ENCODE peak calls at places on chromosomes 1 and 21, in four cellular contexts. One of them, this sample, is unnamed.

GRCh38 chr1:7491089-7491817 is 279.8 kb upstream of the VAMP3 start:
- DNase-seq in AG09319: peak; percentile 51
- DNase-seq in A673: peak; percentile 82
- DNase-seq in glutamatergic neuron: no peak
- DNase-seq in this sample: no peak

GRCh38 chr1:196557797-196558196 is 50.4 kb downstream of the KCNT2 start:
- DNase-seq in glutamatergic neuron: no peak
- DNase-seq in A673: no peak
- DNase-seq in AG09319: no peak
- DNase-seq in this sample: no peak

GRCh38 chr1:57966751-57967406 is 543.0 kb upstream of the DAB1 start:
- DNase-seq in AG09319: no peak
- DNase-seq in A673: peak; percentile 15
- DNase-seq in glutamatergic neuron: no peak
- DNase-seq in this sample: peak; percentile 49

GRCh38 chr1:24216254-24216653 is 29.2 kb upstream of the IFNLR1 start:
- DNase-seq in AG09319: no peak
- DNase-seq in A673: no peak
- DNase-seq in glutamatergic neuron: peak; percentile 31
- DNase-seq in this sample: no peak

GRCh38 chr1:209601809-209602657 is 18.5 kb downstream of the CAMK1G start:
- DNase-seq in AG09319: peak; percentile 25
- DNase-seq in glutamatergic neuron: peak; percentile 36
- DNase-seq in A673: peak; percentile 84
- DNase-seq in this sample: peak; percentile 49

GRCh38 chr1:226779536-226779935 is 40.5 kb upstream of the ITPKB start:
- DNase-seq in glutamatergic neuron: peak; percentile 24
- DNase-seq in A673: no peak
- DNase-seq in AG09319: no peak
- DNase-seq in this sample: no peak

GRCh38 chr1:159030311-159030710 is 20.6 kb downstream of the IFI16 start:
- DNase-seq in AG09319: no peak
- DNase-seq in A673: no peak
- DNase-seq in glutamatergic neuron: no peak
- DNase-seq in this sample: peak; percentile 28

GRCh38 chr1:118304722-118305344 is 119.8 kb upstream of the SPAG17 start:
- DNase-seq in glutamatergic neuron: no peak
- DNase-seq in A673: peak; percentile 45
- DNase-seq in AG09319: peak; percentile 5
- DNase-seq in this sample: peak; percentile 22

GRCh38 chr1:163959622-163960021 is 599.4 kb upstream of the PBX1 start:
- DNase-seq in glutamatergic neuron: no peak
- DNase-seq in A673: peak; percentile 8
- DNase-seq in AG09319: no peak
- DNase-seq in this sample: no peak

GRCh38 chr1:80153762-80154555 is 1147.4 kb upstream of the ADGRL4 start:
- DNase-seq in AG09319: no peak
- DNase-seq in glutamatergic neuron: no peak
- DNase-seq in A673: no peak
- DNase-seq in this sample: no peak

GRCh38 chr1:39902121-39902807 is 547 bp upstream of the MYCL start:
- DNase-seq in AG09319: no peak
- DNase-seq in glutamatergic neuron: peak; percentile 76
- DNase-seq in A673: no peak
- DNase-seq in this sample: peak; percentile 66

GRCh38 chr21:14541840-14542495 is 4.1 kb downstream of the SAMSN1 start:
- DNase-seq in glutamatergic neuron: no peak
- DNase-seq in A673: no peak
- DNase-seq in AG09319: no peak
- DNase-seq in this sample: no peak

GRCh38 chr1:246265481-246265880 is 241.6 kb downstream of the SMYD3 start:
- DNase-seq in A673: no peak
- DNase-seq in glutamatergic neuron: no peak
- DNase-seq in AG09319: no peak
- DNase-seq in this sample: no peak

GRCh38 chr1:221829327-221830011 is 87.6 kb upstream of the DUSP10 start:
- DNase-seq in glutamatergic neuron: no peak
- DNase-seq in A673: no peak
- DNase-seq in AG09319: no peak
- DNase-seq in this sample: no peak

GRCh38 chr1:37288900-37289299 is 185.5 kb upstream of the ZC3H12A start:
- DNase-seq in A673: no peak
- DNase-seq in AG09319: no peak
- DNase-seq in glutamatergic neuron: no peak
- DNase-seq in this sample: no peak

GRCh38 chr1:38860464-38860816 is 868 bp upstream of the RRAGC start:
- DNase-seq in AG09319: no peak
- DNase-seq in A673: peak; percentile 3
- DNase-seq in glutamatergic neuron: no peak
- DNase-seq in this sample: no peak

GRCh38 chr1:41661428-41662060 is 177.1 kb upstream of the EDN2 start:
- DNase-seq in AG09319: no peak
- DNase-seq in glutamatergic neuron: peak; percentile 34
- DNase-seq in A673: peak; percentile 41
- DNase-seq in this sample: no peak

GRCh38 chr21:35207322-35207721 is 158.2 kb upstream of the RUNX1 start:
- DNase-seq in glutamatergic neuron: no peak
- DNase-seq in AG09319: no peak
- DNase-seq in A673: no peak
- DNase-seq in this sample: no peak

GRCh38 chr21:35203093-35204021 is 154.3 kb upstream of the RUNX1 start:
- DNase-seq in glutamatergic neuron: no peak
- DNase-seq in A673: no peak
- DNase-seq in AG09319: no peak
- DNase-seq in this sample: no peak

GRCh38 chr21:35206141-35207125 is 157.3 kb upstream of the RUNX1 start:
- DNase-seq in A673: no peak
- DNase-seq in glutamatergic neuron: no peak
- DNase-seq in AG09319: no peak
- DNase-seq in this sample: no peak

GRCh38 chr21:35204125-35204524 is 155.0 kb upstream of the RUNX1 start:
- DNase-seq in A673: no peak
- DNase-seq in AG09319: no peak
- DNase-seq in glutamatergic neuron: no peak
- DNase-seq in this sample: no peak

GRCh38 chr21:35204850-35205564 is 155.9 kb upstream of the RUNX1 start:
- DNase-seq in A673: peak; percentile 3
- DNase-seq in glutamatergic neuron: no peak
- DNase-seq in AG09319: peak; percentile 83
- DNase-seq in this sample: peak; percentile 7
- TF ChIP-seq CTCF in A673: no peak
- TF ChIP-seq CTCF in glutamatergic neuron: no peak
- TF ChIP-seq CTCF in AG09319: peak; percentile 41
- TF ChIP-seq CTCF in this sample: no peak

DNA sequence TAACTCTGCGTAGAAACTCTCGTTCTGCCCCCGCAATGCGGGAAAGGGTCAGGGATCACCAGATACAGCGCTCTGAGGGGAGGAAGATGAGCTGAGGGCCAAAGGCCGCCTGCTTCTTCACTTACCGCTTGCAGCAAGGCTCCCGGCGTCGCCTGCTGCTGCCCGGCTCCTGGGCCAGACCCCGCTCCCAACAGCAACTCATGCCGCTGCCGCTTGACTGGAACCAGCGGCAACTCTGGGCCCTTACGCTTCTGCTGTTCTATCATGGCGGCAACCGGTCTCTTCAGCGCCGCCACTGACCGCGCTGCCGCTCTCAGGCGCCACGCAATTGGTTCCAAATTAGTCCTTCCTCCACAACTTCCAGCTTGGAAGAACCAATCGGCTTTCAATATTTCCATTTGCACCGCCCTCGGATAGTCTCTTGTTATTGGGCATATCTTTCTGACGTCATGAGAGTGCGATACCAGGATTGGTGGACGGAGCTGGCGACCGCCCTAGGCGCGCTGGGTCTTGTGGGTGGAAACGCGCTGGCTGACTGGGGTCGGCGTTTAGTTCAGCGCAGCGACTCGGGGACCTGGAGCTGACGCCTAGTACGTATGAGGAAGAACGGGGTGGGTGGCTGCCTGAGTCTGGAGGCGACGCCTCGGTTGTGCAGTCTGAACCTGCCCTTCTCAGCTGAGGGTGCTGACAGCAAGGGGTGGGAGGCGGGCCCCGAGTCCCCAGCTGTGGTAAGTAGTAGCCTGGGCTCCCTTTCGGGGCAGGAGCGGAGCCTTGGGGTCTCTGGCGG is at the start of the genes SNRNP40 and ZCCHC17:
- DNase-seq in AG09319: peak; percentile 94
- DNase-seq in glutamatergic neuron: peak; percentile 92
- DNase-seq in A673: peak; percentile 100
- DNase-seq in this sample: peak; percentile 88
- TF ChIP-seq CTCF in AG09319: peak; percentile 17
- TF ChIP-seq CTCF in glutamatergic neuron: no peak
- TF ChIP-seq CTCF in A673: no peak
- TF ChIP-seq CTCF in this sample: no peak

GRCh38 chr1:204161609-204162497 is 4.3 kb downstream of the REN start:
- DNase-seq in glutamatergic neuron: no peak
- DNase-seq in AG09319: no peak
- DNase-seq in A673: no peak
- DNase-seq in this sample: no peak
- TF ChIP-seq CTCF in glutamatergic neuron: no peak
- TF ChIP-seq CTCF in AG09319: no peak
- TF ChIP-seq CTCF in A673: no peak
- TF ChIP-seq CTCF in this sample: no peak

GRCh38 chr1:23210351-23210785 is 6.9 kb downstream of the HTR1D start:
- DNase-seq in A673: no peak
- DNase-seq in AG09319: no peak
- DNase-seq in glutamatergic neuron: no peak
- DNase-seq in this sample: no peak
- TF ChIP-seq CTCF in A673: no peak
- TF ChIP-seq CTCF in AG09319: no peak
- TF ChIP-seq CTCF in glutamatergic neuron: no peak
- TF ChIP-seq CTCF in this sample: no peak

GRCh38 chr1:234912541-234913312 is 215.9 kb downstream of the TOMM20 start:
- DNase-seq in A673: no peak
- DNase-seq in AG09319: no peak
- DNase-seq in glutamatergic neuron: no peak
- DNase-seq in this sample: no peak

GRCh38 chr1:234909307-234909706 is 219.3 kb downstream of the TOMM20 start:
- DNase-seq in AG09319: no peak
- DNase-seq in A673: no peak
- DNase-seq in glutamatergic neuron: no peak
- DNase-seq in this sample: no peak

GRCh38 chr1:234913771-234914170 is 214.9 kb downstream of the TOMM20 start:
- DNase-seq in A673: no peak
- DNase-seq in glutamatergic neuron: no peak
- DNase-seq in AG09319: no peak
- DNase-seq in this sample: no peak

GRCh38 chr1:234909851-234910250 is 218.8 kb downstream of the TOMM20 start:
- DNase-seq in AG09319: no peak
- DNase-seq in A673: no peak
- DNase-seq in glutamatergic neuron: no peak
- DNase-seq in this sample: no peak

GRCh38 chr1:234911787-234912186 is 216.8 kb downstream of the TOMM20 start:
- DNase-seq in AG09319: no peak
- DNase-seq in A673: no peak
- DNase-seq in glutamatergic neuron: no peak
- DNase-seq in this sample: peak; percentile 33
- TF ChIP-seq CTCF in AG09319: no peak
- TF ChIP-seq CTCF in A673: no peak
- TF ChIP-seq CTCF in glutamatergic neuron: no peak
- TF ChIP-seq CTCF in this sample: no peak

GRCh38 chr1:171266930-171267329 is 18.6 kb downstream of the FMO1 start:
- DNase-seq in glutamatergic neuron: no peak
- DNase-seq in AG09319: no peak
- DNase-seq in A673: no peak
- DNase-seq in this sample: no peak
- TF ChIP-seq CTCF in glutamatergic neuron: no peak
- TF ChIP-seq CTCF in AG09319: no peak
- TF ChIP-seq CTCF in A673: no peak
- TF ChIP-seq CTCF in this sample: no peak

GRCh38 chr1:64659478-64659877 is 85.4 kb upstream of the RAVER2 start:
- DNase-seq in A673: no peak
- DNase-seq in AG09319: no peak
- DNase-seq in glutamatergic neuron: no peak
- DNase-seq in this sample: no peak

GRCh38 chr1:64669098-64669675 is 75.7 kb upstream of the RAVER2 start:
- DNase-seq in AG09319: no peak
- DNase-seq in A673: no peak
- DNase-seq in glutamatergic neuron: no peak
- DNase-seq in this sample: no peak

GRCh38 chr1:64664287-64664686 is 80.6 kb upstream of the RAVER2 start:
- DNase-seq in glutamatergic neuron: no peak
- DNase-seq in AG09319: no peak
- DNase-seq in A673: peak; percentile 77
- DNase-seq in this sample: no peak

GRCh38 chr1:64663654-64664053 is 81.2 kb upstream of the RAVER2 start:
- DNase-seq in glutamatergic neuron: peak; percentile 75
- DNase-seq in AG09319: no peak
- DNase-seq in A673: peak; percentile 82
- DNase-seq in this sample: peak; percentile 41
- TF ChIP-seq CTCF in glutamatergic neuron: peak; percentile 55
- TF ChIP-seq CTCF in AG09319: peak; percentile 5
- TF ChIP-seq CTCF in A673: peak; percentile 53
- TF ChIP-seq CTCF in this sample: peak; percentile 48